ENCODE peak calls at places on chromosomes 7 and 10, in eight cellular contexts. O is stimulated activated CD4-positive, alpha-beta T cell treated with anti-CD3 and anti-CD28 coated beads, Interleukin-2, amount 100 ng/mL, for 48 hours; J is T-cell; R is kidney; Q is CD8-positive, alpha-beta memory T cell; L is effector CD4-positive, alpha-beta T cell; H is activated naive CD8-positive, alpha-beta T cell treated with anti-CD3 and anti-CD28 coated beads, Interleukin-2, amount 10 ng/mL, durations not matched to agents 7 days and 5 days; D is sciatic nerve. S is an unnamed sample.

GRCh38 chr10:111872591-111872990 is 311.0 kb downstream of the GPAM start:
- DNase-seq in O (no peak), J (no peak), R (no peak), Q (no peak), L (no peak), H (no peak), D (no peak), S (no peak)

GRCh38 chr10:34280599-34281374 is 534.3 kb downstream of the PARD3 start:
- DNase-seq in O (no peak), J (no peak), R (no peak), Q (no peak), L (no peak), H (no peak), D (no peak), S (peak)

GRCh38 chr10:48606530-48607355 is 1.9 kb upstream of the ARHGAP22 start:
- DNase-seq in O (no peak), J (no peak), R (no peak), Q (no peak), L (no peak), H (no peak), D (no peak), S (peak)

GRCh38 chr7:152760384-152761115 is 998 bp downstream of the ACTR3B start:
- DNase-seq in O (no peak), J (no peak), R (no peak), Q (no peak), L (peak), H (no peak), D (no peak), S (no peak)

GRCh38 chr10:102230264-102230860 is 4.3 kb downstream of the ELOVL3 start:
- DNase-seq in O (peak), J (no peak), R (peak), Q (peak), L (no peak), H (no peak), D (peak), S (no peak)

GRCh38 chr7:121302214-121302745 is 26.5 kb upstream of the WNT16 start:
- DNase-seq in O (no peak), J (no peak), R (no peak), Q (no peak), L (no peak), H (no peak), D (no peak), S (no peak)

GRCh38 chr10:5947471-5948207 is 29.7 kb downstream of the IL15RA start:
- DNase-seq in O (no peak), J (no peak), R (peak), Q (no peak), L (no peak), H (no peak), D (no peak), S (no peak)

GRCh38 chr10:114957673-114958072 is 19.7 kb downstream of the TRUB1 start:
- DNase-seq in O (no peak), J (no peak), R (no peak), Q (no peak), L (no peak), H (no peak), D (no peak), S (no peak)

GRCh38 chr7:69934475-69934903 is 336.2 kb downstream of the AUTS2 start:
- DNase-seq in O (no peak), J (no peak), R (no peak), Q (no peak), L (no peak), H (no peak), D (no peak), S (no peak)

GRCh38 chr10:30455816-30456215 is 21.8 kb downstream of the MAP3K8 start:
- DNase-seq in O (no peak), J (no peak), R (peak), Q (no peak), L (peak), H (peak), D (peak), S (no peak)

GRCh38 chr10:71213127-71213616 is 802 bp downstream of the UNC5B start:
- DNase-seq in O (peak), J (no peak), R (no peak), Q (no peak), L (no peak), H (peak), D (peak), S (peak)

GRCh38 chr7:539731-540411 is 20.2 kb upstream of the PDGFA start:
- DNase-seq in O (no peak), J (no peak), R (peak), Q (no peak), L (no peak), H (no peak), D (no peak), S (peak)

GRCh38 chr7:134691820-134692705 is 45.4 kb downstream of the BPGM start:
- DNase-seq in O (no peak), J (no peak), R (peak), Q (no peak), L (no peak), H (no peak), D (no peak), S (no peak)

GRCh38 chr10:86538547-86538946 is 17.0 kb upstream of the WAPL start:
- DNase-seq in O (no peak), J (no peak), R (no peak), Q (no peak), L (no peak), H (no peak), D (no peak), S (no peak)

GRCh38 chr10:86344714-86345161 is 21.9 kb downstream of the GRID1 start:
- DNase-seq in O (no peak), J (no peak), R (peak), Q (no peak), L (no peak), H (no peak), D (peak), S (no peak)

GRCh38 chr10:122282253-122282671 is 11.2 kb downstream of the BTBD16 start:
- DNase-seq in O (no peak), J (no peak), R (peak), Q (no peak), L (no peak), H (no peak), D (no peak), S (peak)

GRCh38 chr7:101547916-101548599 is 81.0 kb downstream of the MYL10 start:
- DNase-seq in O (no peak), J (no peak), R (peak), Q (no peak), L (no peak), H (no peak), D (no peak), S (no peak)

GRCh38 chr7:93146465-93147127 is 1.6 kb downstream of the SAMD9L start:
- DNase-seq in O (no peak), J (no peak), R (no peak), Q (no peak), L (no peak), H (no peak), D (no peak), S (no peak)

GRCh38 chr10:61855771-61856170 is 45.7 kb upstream of the ARID5B start:
- DNase-seq in O (no peak), J (no peak), R (no peak), Q (no peak), L (no peak), H (no peak), D (peak), S (no peak)

GRCh38 chr10:10528563-10528910 is 489.1 kb upstream of the CELF2 start:
- DNase-seq in O (no peak), J (no peak), R (no peak), Q (no peak), L (no peak), H (no peak), D (no peak), S (no peak)

GRCh38 chr7:106421181-106421762 is 136.5 kb upstream of the NAMPT start:
- DNase-seq in O (no peak), J (no peak), R (peak), Q (no peak), L (no peak), H (no peak), D (peak), S (peak)

GRCh38 chr10:97328646-97329453 is 5.7 kb downstream of the FRAT2 start:
- DNase-seq in O (no peak), J (no peak), R (peak), Q (no peak), L (no peak), H (no peak), D (no peak), S (no peak)

GRCh38 chr10:30826679-30827078 is 197.1 kb upstream of the LYZL2 start:
- DNase-seq in O (no peak), J (no peak), R (no peak), Q (no peak), L (no peak), H (no peak), D (no peak), S (no peak)

GRCh38 chr7:105875505-105875904 is 894 bp downstream of the ATXN7L1 start:
- DNase-seq in O (no peak), J (no peak), R (no peak), Q (no peak), L (no peak), H (no peak), D (no peak), S (no peak)

GRCh38 chr10:73785721-73786511 is 510 bp downstream of the ZSWIM8 start:
- DNase-seq in O (no peak), J (peak), R (peak), Q (peak), L (peak), H (peak), D (no peak), S (peak)

GRCh38 chr7:147432068-147432467 is 1158.5 kb upstream of the C7orf33 start:
- DNase-seq in O (no peak), J (no peak), R (no peak), Q (no peak), L (no peak), H (no peak), D (no peak), S (no peak)

GRCh38 chr10:71436268-71436922 is 39.7 kb downstream of the CDH23 start:
- DNase-seq in O (no peak), J (no peak), R (no peak), Q (no peak), L (no peak), H (no peak), D (peak), S (peak)

GRCh38 chr7:28749673-28750072 is 208.5 kb downstream of the TRIL start:
- DNase-seq in O (no peak), J (no peak), R (no peak), Q (no peak), L (no peak), H (no peak), D (no peak), S (no peak)

GRCh38 chr7:136134503-136134902 is 157.3 kb upstream of the MTPN start:
- DNase-seq in O (no peak), J (no peak), R (no peak), Q (no peak), L (no peak), H (no peak), D (no peak), S (no peak)

GRCh38 chr7:127896683-127897082 is 134.6 kb downstream of the LRRC4 start:
- DNase-seq in O (no peak), J (no peak), R (no peak), Q (no peak), L (no peak), H (no peak), D (no peak), S (no peak)

GRCh38 chr10:34031410-34031809 is 696.9 kb upstream of the NRP1 start:
- DNase-seq in O (no peak), J (no peak), R (no peak), Q (no peak), L (no peak), H (no peak), D (peak), S (no peak)

GRCh38 chr10:71383972-71384687 is 12.6 kb upstream of the CDH23 start:
- DNase-seq in O (peak), J (peak), R (peak), Q (peak), L (peak), H (peak), D (peak), S (peak)

GRCh38 chr7:20220824-20221547 is 3.8 kb upstream of the MACC1 start:
- DNase-seq in O (no peak), J (no peak), R (no peak), Q (no peak), L (no peak), H (no peak), D (no peak), S (no peak)

GRCh38 chr10:1420663-1421362 is 316.5 kb downstream of the ADARB2 start:
- DNase-seq in O (peak), J (peak), R (no peak), Q (peak), L (no peak), H (peak), D (peak), S (no peak)

S was measured in dermis microvascular lymphatic vessel endothelial cell.